ENCODE peak calls at places on chromosomes 2 and 18, in ten cellular contexts. C is RCC 7860, Y is HTR-8/SVneo, L is KBM-7, B is GM12865, I is GM13976, J is GM12892, F is tibial artery, V is gastrocnemius medialis, S is cardiac fibroblast. O is an unnamed sample.

GRCh38 chr2:62077239-62077638 is 118.7 kb upstream of the B3GNT2 start:
- DNase-seq in C (no peak), Y (no peak), L (no peak), B (no peak), I (peak), J (no peak), F (no peak), V (no peak), S (peak), O (no peak)

GRCh38 chr2:118502106-118502505 is 345.3 kb downstream of the EN1 start:
- DNase-seq in C (no peak), Y (no peak), L (no peak), B (no peak), I (no peak), J (no peak), F (no peak), V (no peak), S (no peak), O (no peak)

GRCh38 chr2:70140978-70141753 is 49.7 kb downstream of the C2orf42 start:
- DNase-seq in C (peak), Y (no peak), L (peak), B (peak), I (peak), J (no peak), F (peak), V (peak), S (peak), O (no peak)

GRCh38 chr2:173101687-173102086 is 26.0 kb downstream of the MAP3K20 start:
- DNase-seq in C (no peak), Y (no peak), L (no peak), B (peak), I (peak), J (no peak), F (no peak), V (no peak), S (peak), O (no peak)

GRCh38 chr18:65755616-65756015 is 4.8 kb downstream of the CDH7 start:
- DNase-seq in C (no peak), Y (no peak), L (no peak), B (no peak), I (no peak), J (no peak), F (no peak), V (no peak), S (no peak), O (no peak)

GRCh38 chr2:235135990-235136561 is 184.3 kb downstream of the SH3BP4 start:
- DNase-seq in C (peak), Y (peak), L (peak), B (peak), I (peak), J (peak), F (peak), V (peak), S (peak), O (peak)

GRCh38 chr2:233643128-233643527 is 6.9 kb downstream of the UGT1A10 start:
- DNase-seq in C (peak), Y (no peak), L (peak), B (peak), I (no peak), J (no peak), F (no peak), V (no peak), S (peak), O (no peak)

GRCh38 chr2:43192039-43192438 is 34.4 kb downstream of the ZFP36L2 start:
- DNase-seq in C (no peak), Y (no peak), L (peak), B (peak), I (no peak), J (no peak), F (no peak), V (no peak), S (no peak), O (no peak)

GRCh38 chr2:157052685-157053224 is 204.8 kb upstream of the GALNT5 start:
- DNase-seq in C (peak), Y (peak), L (no peak), B (no peak), I (no peak), J (no peak), F (no peak), V (no peak), S (peak), O (peak)

GRCh38 chr18:14189858-14190257 is 57.6 kb upstream of the ZNF519 start:
- DNase-seq in C (peak), Y (peak), L (no peak), B (no peak), I (no peak), J (no peak), F (no peak), V (no peak), S (peak), O (no peak)

GRCh38 chr18:77366725-77367641 is 117.3 kb downstream of the GALR1 start:
- DNase-seq in C (peak), Y (no peak), L (no peak), B (no peak), I (no peak), J (no peak), F (no peak), V (no peak), S (peak), O (no peak)

GRCh38 chr18:43484710-43485109 is 207.4 kb upstream of the SYT4 start:
- DNase-seq in C (no peak), Y (no peak), L (no peak), B (no peak), I (no peak), J (no peak), F (no peak), V (no peak), S (no peak), O (no peak)

GRCh38 chr18:68764016-68764415 is 33.9 kb upstream of the CCDC102B start:
- DNase-seq in C (no peak), Y (no peak), L (no peak), B (no peak), I (no peak), J (no peak), F (no peak), V (no peak), S (peak), O (no peak)

GRCh38 chr2:202494300-202494699 is 118.2 kb downstream of the BMPR2 start:
- DNase-seq in C (no peak), Y (no peak), L (no peak), B (no peak), I (no peak), J (no peak), F (no peak), V (no peak), S (peak), O (peak)

GRCh38 chr2:240024766-240025165 is 376 bp downstream of the NDUFA10 start:
- DNase-seq in C (no peak), Y (no peak), L (peak), B (peak), I (no peak), J (peak), F (no peak), V (peak), S (peak), O (no peak)

GRCh38 chr18:32301361-32301760 is 111.5 kb downstream of the MEP1B start:
- DNase-seq in C (no peak), Y (no peak), L (no peak), B (no peak), I (no peak), J (no peak), F (no peak), V (no peak), S (no peak), O (no peak)

GRCh38 chr18:72452328-72452727 is 91.8 kb downstream of the CBLN2 start:
- DNase-seq in C (no peak), Y (no peak), L (no peak), B (no peak), I (no peak), J (no peak), F (no peak), V (no peak), S (no peak), O (no peak)

GRCh38 chr2:165239826-165240618 is 808 bp downstream of the SCN2A start:
- DNase-seq in C (no peak), Y (no peak), L (no peak), B (no peak), I (no peak), J (no peak), F (no peak), V (no peak), S (no peak), O (no peak)

GRCh38 chr18:36316246-36316645 is 18.7 kb downstream of the FHOD3 start:
- DNase-seq in C (no peak), Y (no peak), L (no peak), B (no peak), I (no peak), J (no peak), F (no peak), V (no peak), S (no peak), O (no peak)

GRCh38 chr2:210128961-210129360 is 42.2 kb downstream of the KANSL1L start:
- DNase-seq in C (no peak), Y (no peak), L (no peak), B (no peak), I (no peak), J (no peak), F (no peak), V (peak), S (peak), O (no peak)

GRCh38 chr2:144553379-144553778 is 33.5 kb upstream of the ZEB2 start:
- DNase-seq in C (peak), Y (peak), L (no peak), B (no peak), I (no peak), J (no peak), F (no peak), V (no peak), S (peak), O (peak)

GRCh38 chr2:102018823-102019445 is 27.2 kb downstream of the IL1R2 start:
- DNase-seq in C (no peak), Y (no peak), L (no peak), B (no peak), I (no peak), J (no peak), F (no peak), V (no peak), S (peak), O (no peak)

GRCh38 chr2:215419769-215420470 is 15.9 kb downstream of the FN1 start:
- DNase-seq in C (no peak), Y (no peak), L (no peak), B (no peak), I (no peak), J (no peak), F (no peak), V (no peak), S (peak), O (no peak)

GRCh38 chr18:63120541-63121059 is 199.0 kb downstream of the BCL2 start:
- DNase-seq in C (no peak), Y (no peak), L (no peak), B (no peak), I (no peak), J (no peak), F (no peak), V (no peak), S (no peak), O (no peak)

GRCh38 chr18:901769-902168 is 2.9 kb upstream of the ADCYAP1 start:
- DNase-seq in C (no peak), Y (no peak), L (no peak), B (no peak), I (no peak), J (no peak), F (no peak), V (no peak), S (no peak), O (no peak)

GRCh38 chr2:70697603-70698383 is 70.2 kb downstream of the ADD2 start:
- DNase-seq in C (no peak), Y (no peak), L (no peak), B (no peak), I (no peak), J (no peak), F (no peak), V (no peak), S (no peak), O (no peak)

GRCh38 chr2:175218551-175218950 is 37.0 kb upstream of the ATP5MC3 start:
- DNase-seq in C (peak), Y (no peak), L (no peak), B (no peak), I (no peak), J (no peak), F (no peak), V (no peak), S (no peak), O (no peak)

GRCh38 chr2:111975053-111975552 is 76.7 kb downstream of the MERTK start:
- DNase-seq in C (peak), Y (peak), L (no peak), B (no peak), I (no peak), J (no peak), F (peak), V (no peak), S (peak), O (peak)

GRCh38 chr2:130916438-130916705 is 79.7 kb downstream of the ARHGEF4 start:
- DNase-seq in C (no peak), Y (no peak), L (no peak), B (no peak), I (no peak), J (no peak), F (no peak), V (no peak), S (no peak), O (no peak)

GRCh38 chr2:41774011-41774605 is 273.7 kb upstream of the PKDCC start:
- DNase-seq in C (no peak), Y (no peak), L (no peak), B (no peak), I (no peak), J (no peak), F (no peak), V (no peak), S (no peak), O (no peak)

GRCh38 chr2:232999354-232999753 is 13.7 kb downstream of the NGEF start:
- DNase-seq in C (no peak), Y (no peak), L (no peak), B (peak), I (no peak), J (no peak), F (no peak), V (peak), S (no peak), O (no peak)

GRCh38 chr2:172735646-172736418 is at the start of gene RAPGEF4:
- DNase-seq in C (no peak), Y (peak), L (peak), B (no peak), I (peak), J (peak), F (no peak), V (no peak), S (no peak), O (no peak)

GRCh38 chr2:162524192-162524591 is 180.3 kb downstream of the GCA start:
- DNase-seq in C (no peak), Y (no peak), L (no peak), B (no peak), I (no peak), J (no peak), F (no peak), V (no peak), S (no peak), O (no peak)

O was measured in AG04449.